ENCODE peak calls at places on chromosomes 3 and 15, in nine cellular contexts. One of them, this sample, is unnamed.

GRCh38 chr3:126465928-126466564 is 9.6 kb downstream of the ZXDC start:
- DNase-seq in neural progenitor cell: no peak
- DNase-seq in brain microvascular endothelial cell: no peak
- DNase-seq in PC-3: no peak
- DNase-seq in cardiac fibroblast: no peak
- DNase-seq in Peyer's patch: peak
- DNase-seq in suprapubic skin: peak
- DNase-seq in endothelial cell of umbilical vein: no peak
- DNase-seq in mesothelial cell of epicardium: no peak
- DNase-seq in this sample: no peak

GRCh38 chr3:156617781-156618180 is 56.6 kb upstream of the TIPARP start:
- DNase-seq in neural progenitor cell: no peak
- DNase-seq in brain microvascular endothelial cell: no peak
- DNase-seq in PC-3: peak
- DNase-seq in cardiac fibroblast: peak
- DNase-seq in Peyer's patch: no peak
- DNase-seq in suprapubic skin: no peak
- DNase-seq in endothelial cell of umbilical vein: no peak
- DNase-seq in mesothelial cell of epicardium: no peak
- DNase-seq in this sample: no peak

GRCh38 chr3:71805691-71806090 is 20.7 kb upstream of the PROK2 start:
- DNase-seq in neural progenitor cell: no peak
- DNase-seq in brain microvascular endothelial cell: no peak
- DNase-seq in PC-3: no peak
- DNase-seq in cardiac fibroblast: no peak
- DNase-seq in Peyer's patch: no peak
- DNase-seq in suprapubic skin: no peak
- DNase-seq in endothelial cell of umbilical vein: no peak
- DNase-seq in mesothelial cell of epicardium: no peak
- DNase-seq in this sample: no peak

GRCh38 chr15:61138151-61138550 is 91.0 kb downstream of the RORA start:
- DNase-seq in neural progenitor cell: no peak
- DNase-seq in brain microvascular endothelial cell: no peak
- DNase-seq in PC-3: no peak
- DNase-seq in cardiac fibroblast: peak
- DNase-seq in Peyer's patch: no peak
- DNase-seq in suprapubic skin: no peak
- DNase-seq in endothelial cell of umbilical vein: no peak
- DNase-seq in mesothelial cell of epicardium: no peak
- DNase-seq in this sample: no peak

GRCh38 chr3:9327578-9327977 is 35.3 kb upstream of the THUMPD3 start:
- DNase-seq in neural progenitor cell: no peak
- DNase-seq in brain microvascular endothelial cell: no peak
- DNase-seq in PC-3: no peak
- DNase-seq in cardiac fibroblast: no peak
- DNase-seq in Peyer's patch: no peak
- DNase-seq in suprapubic skin: no peak
- DNase-seq in endothelial cell of umbilical vein: no peak
- DNase-seq in mesothelial cell of epicardium: no peak
- DNase-seq in this sample: no peak

GRCh38 chr3:144900366-144900765 is 928.7 kb downstream of the DIPK2A start:
- DNase-seq in neural progenitor cell: no peak
- DNase-seq in brain microvascular endothelial cell: no peak
- DNase-seq in PC-3: no peak
- DNase-seq in cardiac fibroblast: no peak
- DNase-seq in Peyer's patch: no peak
- DNase-seq in suprapubic skin: no peak
- DNase-seq in endothelial cell of umbilical vein: no peak
- DNase-seq in mesothelial cell of epicardium: no peak
- DNase-seq in this sample: no peak

GRCh38 chr3:51813539-51813938 is 34.5 kb upstream of the IQCF6 start:
- DNase-seq in neural progenitor cell: no peak
- DNase-seq in brain microvascular endothelial cell: no peak
- DNase-seq in PC-3: no peak
- DNase-seq in cardiac fibroblast: no peak
- DNase-seq in Peyer's patch: no peak
- DNase-seq in suprapubic skin: no peak
- DNase-seq in endothelial cell of umbilical vein: no peak
- DNase-seq in mesothelial cell of epicardium: no peak
- DNase-seq in this sample: no peak

GRCh38 chr3:129463736-129464135 is 23.7 kb downstream of the IFT122 start:
- DNase-seq in neural progenitor cell: no peak
- DNase-seq in brain microvascular endothelial cell: no peak
- DNase-seq in PC-3: no peak
- DNase-seq in cardiac fibroblast: no peak
- DNase-seq in Peyer's patch: no peak
- DNase-seq in suprapubic skin: no peak
- DNase-seq in endothelial cell of umbilical vein: no peak
- DNase-seq in mesothelial cell of epicardium: no peak
- DNase-seq in this sample: no peak

GRCh38 chr15:94230436-94230885 is 900 bp upstream of the MCTP2 start:
- DNase-seq in neural progenitor cell: peak
- DNase-seq in brain microvascular endothelial cell: no peak
- DNase-seq in PC-3: no peak
- DNase-seq in cardiac fibroblast: peak
- DNase-seq in Peyer's patch: no peak
- DNase-seq in suprapubic skin: no peak
- DNase-seq in endothelial cell of umbilical vein: no peak
- DNase-seq in mesothelial cell of epicardium: no peak
- DNase-seq in this sample: no peak

GRCh38 chr3:110521019-110521418 is 550.6 kb upstream of the NECTIN3 start:
- DNase-seq in neural progenitor cell: no peak
- DNase-seq in brain microvascular endothelial cell: peak
- DNase-seq in PC-3: peak
- DNase-seq in cardiac fibroblast: peak
- DNase-seq in Peyer's patch: no peak
- DNase-seq in suprapubic skin: no peak
- DNase-seq in endothelial cell of umbilical vein: peak
- DNase-seq in mesothelial cell of epicardium: no peak
- DNase-seq in this sample: no peak

GRCh38 chr15:80929689-80930088 is 59.9 kb downstream of the MESD start:
- DNase-seq in neural progenitor cell: no peak
- DNase-seq in brain microvascular endothelial cell: peak
- DNase-seq in PC-3: no peak
- DNase-seq in cardiac fibroblast: no peak
- DNase-seq in Peyer's patch: no peak
- DNase-seq in suprapubic skin: no peak
- DNase-seq in endothelial cell of umbilical vein: no peak
- DNase-seq in mesothelial cell of epicardium: no peak
- DNase-seq in this sample: no peak

GRCh38 chr15:83352124-83352523 is 67.7 kb upstream of the BNC1 start:
- DNase-seq in neural progenitor cell: no peak
- DNase-seq in brain microvascular endothelial cell: no peak
- DNase-seq in PC-3: no peak
- DNase-seq in cardiac fibroblast: peak
- DNase-seq in Peyer's patch: no peak
- DNase-seq in suprapubic skin: no peak
- DNase-seq in endothelial cell of umbilical vein: no peak
- DNase-seq in mesothelial cell of epicardium: no peak
- DNase-seq in this sample: no peak

GRCh38 chr3:43752908-43753307 is 62.2 kb downstream of the ABHD5 start:
- DNase-seq in neural progenitor cell: no peak
- DNase-seq in brain microvascular endothelial cell: no peak
- DNase-seq in PC-3: no peak
- DNase-seq in cardiac fibroblast: no peak
- DNase-seq in Peyer's patch: no peak
- DNase-seq in suprapubic skin: no peak
- DNase-seq in endothelial cell of umbilical vein: no peak
- DNase-seq in mesothelial cell of epicardium: no peak
- DNase-seq in this sample: no peak

GRCh38 chr15:83287541-83288027 is 3.1 kb upstream of the BNC1 start:
- DNase-seq in neural progenitor cell: no peak
- DNase-seq in brain microvascular endothelial cell: peak
- DNase-seq in PC-3: peak
- DNase-seq in cardiac fibroblast: peak
- DNase-seq in Peyer's patch: no peak
- DNase-seq in suprapubic skin: no peak
- DNase-seq in endothelial cell of umbilical vein: peak
- DNase-seq in mesothelial cell of epicardium: no peak
- DNase-seq in this sample: no peak

GRCh38 chr15:40047413-40048154 is 8.6 kb upstream of the SRP14 start:
- DNase-seq in neural progenitor cell: no peak
- DNase-seq in brain microvascular endothelial cell: peak
- DNase-seq in PC-3: peak
- DNase-seq in cardiac fibroblast: peak
- DNase-seq in Peyer's patch: peak
- DNase-seq in suprapubic skin: no peak
- DNase-seq in endothelial cell of umbilical vein: peak
- DNase-seq in mesothelial cell of epicardium: no peak
- DNase-seq in this sample: no peak

GRCh38 chr15:65646486-65646885 is 24.7 kb downstream of the SLC24A1 start:
- DNase-seq in neural progenitor cell: no peak
- DNase-seq in brain microvascular endothelial cell: peak
- DNase-seq in PC-3: no peak
- DNase-seq in cardiac fibroblast: no peak
- DNase-seq in Peyer's patch: no peak
- DNase-seq in suprapubic skin: no peak
- DNase-seq in endothelial cell of umbilical vein: no peak
- DNase-seq in mesothelial cell of epicardium: no peak
- DNase-seq in this sample: no peak

GRCh38 chr15:81311834-81312459 is 12.0 kb downstream of the STARD5 start:
- DNase-seq in neural progenitor cell: no peak
- DNase-seq in brain microvascular endothelial cell: no peak
- DNase-seq in PC-3: no peak
- DNase-seq in cardiac fibroblast: peak
- DNase-seq in Peyer's patch: peak
- DNase-seq in suprapubic skin: no peak
- DNase-seq in endothelial cell of umbilical vein: no peak
- DNase-seq in mesothelial cell of epicardium: no peak
- DNase-seq in this sample: no peak

GRCh38 chr15:57085267-57085666 is 166.8 kb downstream of the TCF12 start:
- DNase-seq in neural progenitor cell: no peak
- DNase-seq in brain microvascular endothelial cell: no peak
- DNase-seq in PC-3: peak
- DNase-seq in cardiac fibroblast: peak
- DNase-seq in Peyer's patch: no peak
- DNase-seq in suprapubic skin: no peak
- DNase-seq in endothelial cell of umbilical vein: peak
- DNase-seq in mesothelial cell of epicardium: no peak
- DNase-seq in this sample: no peak

DNA sequence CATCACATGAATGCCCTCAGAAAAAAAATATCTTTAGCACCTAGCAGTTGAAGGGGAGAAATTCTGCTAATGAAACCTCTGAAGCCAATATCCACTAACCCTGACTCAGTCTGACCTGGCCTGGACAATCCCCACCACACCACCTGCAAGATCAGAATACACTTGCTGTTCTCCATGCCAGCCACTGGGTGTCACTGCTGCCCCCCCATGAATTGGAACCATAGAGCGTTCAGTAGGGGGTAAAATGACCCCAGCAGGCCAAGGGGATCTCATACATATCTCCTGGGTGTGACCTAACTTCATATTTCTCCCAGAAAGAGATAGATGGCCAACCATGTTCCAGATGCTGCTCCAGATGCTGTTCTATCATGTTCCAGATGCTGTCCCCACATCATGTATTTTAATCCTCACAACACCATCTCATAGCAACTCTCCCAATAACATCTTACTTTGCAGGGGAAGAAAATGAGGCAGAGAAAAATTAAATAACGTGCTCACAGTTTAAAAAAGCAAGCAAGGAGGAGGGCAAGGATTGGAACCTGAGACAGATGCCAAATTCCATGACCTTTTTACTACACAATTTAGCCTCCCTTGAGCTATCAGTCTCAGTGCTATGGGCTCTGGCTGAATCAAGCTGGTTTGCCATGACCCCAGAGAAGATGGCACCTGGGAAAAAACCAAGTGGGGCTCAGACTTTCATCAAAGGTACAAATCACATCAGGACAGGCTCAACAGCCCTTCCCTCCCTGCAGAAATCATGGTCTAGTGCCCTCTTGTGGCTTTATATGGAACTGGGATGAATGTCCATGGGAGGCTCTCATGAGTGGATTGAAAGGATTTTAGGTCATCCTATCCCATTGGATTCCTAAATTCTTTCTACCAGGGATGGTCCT is 12.4 kb downstream of the NTRK3 start:
- DNase-seq in neural progenitor cell: peak
- DNase-seq in brain microvascular endothelial cell: peak
- DNase-seq in PC-3: peak
- DNase-seq in cardiac fibroblast: peak
- DNase-seq in Peyer's patch: no peak
- DNase-seq in suprapubic skin: no peak
- DNase-seq in endothelial cell of umbilical vein: peak
- DNase-seq in mesothelial cell of epicardium: no peak
- DNase-seq in this sample: no peak
- TF ChIP-seq CTCF in neural progenitor cell: peak
- TF ChIP-seq CTCF in brain microvascular endothelial cell: peak
- TF ChIP-seq CTCF in PC-3: peak
- TF ChIP-seq CTCF in cardiac fibroblast: peak
- TF ChIP-seq CTCF in Peyer's patch: no peak
- TF ChIP-seq CTCF in suprapubic skin: peak
- TF ChIP-seq CTCF in endothelial cell of umbilical vein: peak
- TF ChIP-seq CTCF in mesothelial cell of epicardium: peak
- TF ChIP-seq CTCF in this sample: no peak

GRCh38 chr15:41561777-41562145 is 2.7 kb downstream of the TYRO3 start:
- DNase-seq in neural progenitor cell: peak
- DNase-seq in brain microvascular endothelial cell: peak
- DNase-seq in PC-3: no peak
- DNase-seq in cardiac fibroblast: peak
- DNase-seq in Peyer's patch: no peak
- DNase-seq in suprapubic skin: no peak
- DNase-seq in endothelial cell of umbilical vein: peak
- DNase-seq in mesothelial cell of epicardium: no peak
- DNase-seq in this sample: no peak
- TF ChIP-seq CTCF in neural progenitor cell: peak
- TF ChIP-seq CTCF in brain microvascular endothelial cell: peak
- TF ChIP-seq CTCF in PC-3: no peak
- TF ChIP-seq CTCF in cardiac fibroblast: peak
- TF ChIP-seq CTCF in Peyer's patch: no peak
- TF ChIP-seq CTCF in suprapubic skin: no peak
- TF ChIP-seq CTCF in endothelial cell of umbilical vein: peak
- TF ChIP-seq CTCF in mesothelial cell of epicardium: no peak
- TF ChIP-seq CTCF in this sample: no peak

GRCh38 chr15:52463638-52464037 is 65.0 kb downstream of the MYO5A start:
- DNase-seq in neural progenitor cell: no peak
- DNase-seq in brain microvascular endothelial cell: no peak
- DNase-seq in PC-3: peak
- DNase-seq in cardiac fibroblast: peak
- DNase-seq in Peyer's patch: no peak
- DNase-seq in suprapubic skin: no peak
- DNase-seq in endothelial cell of umbilical vein: peak
- DNase-seq in mesothelial cell of epicardium: no peak
- DNase-seq in this sample: no peak
- TF ChIP-seq CTCF in neural progenitor cell: no peak
- TF ChIP-seq CTCF in brain microvascular endothelial cell: no peak
- TF ChIP-seq CTCF in PC-3: peak
- TF ChIP-seq CTCF in cardiac fibroblast: no peak
- TF ChIP-seq CTCF in Peyer's patch: no peak
- TF ChIP-seq CTCF in suprapubic skin: no peak
- TF ChIP-seq CTCF in endothelial cell of umbilical vein: peak
- TF ChIP-seq CTCF in mesothelial cell of epicardium: no peak
- TF ChIP-seq CTCF in this sample: no peak

DNA sequence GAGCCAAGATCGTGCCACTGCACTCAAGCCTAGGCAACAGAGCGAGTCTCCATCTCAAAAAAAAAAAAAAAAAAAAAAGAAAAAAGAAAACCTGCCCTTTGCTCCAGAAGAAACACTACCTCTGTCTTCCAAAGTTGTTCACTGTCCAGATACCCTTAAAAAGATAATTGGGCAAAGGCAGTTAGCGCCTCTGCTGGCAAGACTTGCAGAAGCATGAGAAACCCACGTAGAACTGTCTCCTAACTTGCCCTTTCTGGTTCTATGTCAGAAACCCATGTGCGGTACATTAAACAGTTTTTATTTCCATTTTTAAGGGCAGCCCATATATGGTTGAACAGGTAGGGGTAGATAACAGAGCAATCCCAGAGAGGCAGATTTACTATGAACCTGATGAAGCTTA is 1026.4 kb downstream of the ROBO2 start:
- DNase-seq in neural progenitor cell: no peak
- DNase-seq in brain microvascular endothelial cell: no peak
- DNase-seq in PC-3: no peak
- DNase-seq in cardiac fibroblast: no peak
- DNase-seq in Peyer's patch: no peak
- DNase-seq in suprapubic skin: no peak
- DNase-seq in endothelial cell of umbilical vein: no peak
- DNase-seq in mesothelial cell of epicardium: no peak
- DNase-seq in this sample: no peak
- TF ChIP-seq CTCF in neural progenitor cell: peak
- TF ChIP-seq CTCF in brain microvascular endothelial cell: peak
- TF ChIP-seq CTCF in PC-3: peak
- TF ChIP-seq CTCF in cardiac fibroblast: no peak
- TF ChIP-seq CTCF in Peyer's patch: no peak
- TF ChIP-seq CTCF in suprapubic skin: no peak
- TF ChIP-seq CTCF in endothelial cell of umbilical vein: no peak
- TF ChIP-seq CTCF in mesothelial cell of epicardium: no peak
- TF ChIP-seq CTCF in this sample: no peak

This sample was measured in omental fat pad.